ENCODE peak calls at places on chromosomes 16 and 17, in seven cellular contexts. L is psoas muscle; M is neural progenitor cell; X is SK-N-SH; W is naive thymus-derived CD4-positive, alpha-beta T cell; Q is testis; F is cardiac fibroblast. Z is an unnamed sample.

GRCh38 chr17:29210879-29211278 is 30.7 kb upstream of the MYO18A start:
- DNase-seq in M (no peak), F (peak; percentile 36), L (no peak), Q (no peak), W (no peak), X (no peak), Z (no peak)

GRCh38 chr17:61318684-61319098 is 81.0 kb upstream of the TBX2 start:
- DNase-seq in X (no peak), Q (no peak), M (no peak), F (no peak), L (no peak), W (no peak), Z (no peak)

GRCh38 chr17:6204203-6204722 is 134.1 kb downstream of the WSCD1 start:
- DNase-seq in L (no peak), W (no peak), M (no peak), X (no peak), Q (no peak), F (no peak), Z (no peak)

GRCh38 chr17:44307387-44308186 is 814 bp upstream of the RUNDC3A start:
- DNase-seq in L (no peak), X (peak; percentile 89), W (no peak), Q (peak; percentile 73), M (peak; percentile 91), F (peak; percentile 13), Z (no peak)

GRCh38 chr16:65120811-65121721 is 797 bp downstream of the CDH11 start:
- DNase-seq in W (no peak), X (peak; percentile 62), L (peak; percentile 55), F (peak; percentile 56), M (peak; percentile 59), Q (peak; percentile 35), Z (peak; percentile 71)

GRCh38 chr16:86955136-86955890 is 361.9 kb downstream of the C16orf95 start:
- DNase-seq in W (no peak), X (no peak), L (no peak), M (no peak), Q (no peak), F (no peak), Z (no peak)

GRCh38 chr16:83530293-83530692 is 277.5 kb upstream of the HSBP1 start:
- DNase-seq in Q (no peak), F (peak; percentile 76), L (no peak), W (no peak), M (no peak), X (no peak), Z (no peak)

GRCh38 chr17:43134774-43135453 is 9.8 kb upstream of the BRCA1 start:
- DNase-seq in W (no peak), Q (no peak), L (no peak), M (no peak), F (no peak), X (no peak), Z (no peak)

GRCh38 chr17:2138318-2138717 is 83.4 kb downstream of the HIC1 start:
- DNase-seq in M (no peak), W (no peak), F (peak; percentile 16), X (peak; percentile 79), Q (no peak), L (no peak), Z (no peak)

GRCh38 chr17:82935944-82936767 is 96.3 kb upstream of the ZNF750 start:
- DNase-seq in M (peak; percentile 63), X (no peak), F (no peak), Q (no peak), L (peak; percentile 5), W (no peak), Z (peak; percentile 13)

GRCh38 chr16:81779540-81780320 is 639 bp downstream of the PLCG2 start:
- DNase-seq in Q (no peak), X (no peak), F (peak; percentile 10), W (peak; percentile 38), M (peak; percentile 33), L (peak; percentile 61), Z (peak; percentile 92)

GRCh38 chr17:71251276-71251675 is 869.5 kb upstream of the SOX9 start:
- DNase-seq in L (no peak), W (no peak), M (no peak), X (no peak), F (no peak), Q (no peak), Z (no peak)

GRCh38 chr16:58002411-58002790 is 1.2 kb downstream of the USB1 start:
- DNase-seq in X (no peak), M (no peak), F (no peak), Q (no peak), L (no peak), W (no peak), Z (no peak)

GRCh38 chr17:12688382-12688781 is 22.7 kb downstream of the MYOCD start:
- DNase-seq in F (no peak), X (no peak), W (no peak), Q (no peak), M (no peak), L (no peak), Z (no peak)

GRCh38 chr17:81867952-81868673 is 3.0 kb downstream of the ARHGDIA start:
- DNase-seq in Q (no peak), M (no peak), W (no peak), F (no peak), L (no peak), X (peak; percentile 51), Z (no peak)

GRCh38 chr17:81868674-81869220 is 2.4 kb downstream of the ARHGDIA start:
- DNase-seq in Q (no peak), F (peak; percentile 87), M (peak; percentile 35), W (no peak), X (peak; percentile 74), L (peak; percentile 78), Z (no peak)

GRCh38 chr17:81870978-81871386 is at the start of gene ARHGDIA:
- DNase-seq in M (peak; percentile 93), L (no peak), X (no peak), W (no peak), F (no peak), Q (no peak), Z (no peak)

GRCh38 chr17:81870155-81870977 is 771 bp downstream of the ARHGDIA start:
- DNase-seq in W (peak; percentile 61), F (peak; percentile 65), L (no peak), Q (peak; percentile 43), X (peak; percentile 74), M (peak; percentile 69), Z (peak; percentile 88)

GRCh38 chr17:81869221-81870154 is 1.6 kb downstream of the ARHGDIA start:
- DNase-seq in F (peak; percentile 47), L (no peak), W (peak; percentile 67), Q (peak; percentile 47), M (peak; percentile 68), X (peak; percentile 96), Z (peak; percentile 38)
- H3K4me3 ChIP-seq in F (peak overlapping the region; percentile 78), L (peak overlapping the region; percentile 74), W (peak overlapping the region; percentile 91), Q (peak overlapping the region; percentile 77), M (peak overlapping the region; percentile 86), X (peak overlapping the region; percentile 97), Z (peak overlapping the region; percentile 97)

DNA sequence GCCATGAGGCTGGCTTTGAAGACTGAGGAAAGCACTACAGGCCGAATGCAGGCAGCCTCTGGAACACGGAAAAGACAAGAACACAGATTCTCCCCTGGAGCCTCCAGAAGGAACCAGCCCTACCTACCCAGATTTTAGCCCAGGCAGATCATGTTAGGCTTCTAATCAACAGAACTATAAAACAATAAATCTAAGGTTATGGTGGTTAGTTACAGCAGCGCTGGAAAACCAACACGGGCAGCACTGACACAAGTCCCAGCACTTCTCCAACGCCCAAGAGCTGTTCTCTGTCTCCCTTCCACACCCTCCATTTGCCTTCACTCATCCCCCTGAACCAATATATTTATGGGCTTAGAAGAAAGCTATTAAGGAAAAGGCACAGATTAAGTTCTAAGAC is 7.5 kb downstream of the ANKRD11 start:
- DNase-seq in W (no peak), Q (no peak), L (no peak), M (no peak), F (no peak), X (no peak), Z (no peak)
- H3K4me3 ChIP-seq in W (peak overlapping the region; percentile 11), Q (no peak overlapping the region), L (no peak overlapping the region), M (no peak overlapping the region), F (no peak overlapping the region), X (no peak overlapping the region), Z (no peak overlapping the region)

DNA sequence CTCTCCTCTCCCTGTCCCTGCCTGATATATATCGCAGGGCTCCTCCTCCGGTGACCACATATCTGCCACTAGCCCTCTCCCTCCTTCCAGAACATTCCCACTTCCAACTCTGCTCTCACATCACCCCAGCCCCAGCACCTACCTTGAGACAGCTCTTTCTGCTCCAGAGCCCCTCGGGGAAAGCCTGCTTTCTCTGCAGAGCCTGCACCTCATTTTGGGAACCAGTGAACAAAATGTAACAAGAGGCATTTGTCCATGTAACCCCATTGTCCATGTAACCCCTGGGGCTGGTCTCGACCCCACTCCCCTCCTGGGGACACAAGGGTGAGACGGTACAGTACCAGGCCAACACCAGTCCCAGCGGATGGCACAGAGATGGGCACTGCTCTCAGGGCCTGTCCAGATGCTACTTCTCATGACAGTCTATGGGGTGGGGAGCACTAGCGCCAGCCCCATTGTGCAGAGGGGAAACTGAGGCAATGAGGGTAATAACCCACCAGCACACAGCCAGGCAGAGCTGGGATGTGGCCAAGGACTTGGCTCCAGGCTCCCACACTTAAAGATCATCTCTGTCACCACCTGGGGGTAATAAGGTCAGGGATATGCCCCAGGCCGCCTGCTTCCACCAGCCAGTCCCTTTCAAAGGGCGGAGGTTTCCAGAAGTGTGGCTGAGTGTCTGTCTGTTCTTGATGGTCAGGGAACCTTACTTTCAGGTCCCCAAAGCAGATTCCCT is 42.8 kb downstream of the TBC1D16 start:
- DNase-seq in X (no peak), Q (no peak), M (no peak), L (no peak), F (no peak), W (no peak), Z (no peak)
- H3K4me3 ChIP-seq in X (no peak overlapping the region), Q (no peak overlapping the region), M (no peak overlapping the region), L (no peak overlapping the region), F (no peak overlapping the region), W (peak overlapping the region; percentile 56), Z (no peak overlapping the region)

DNA sequence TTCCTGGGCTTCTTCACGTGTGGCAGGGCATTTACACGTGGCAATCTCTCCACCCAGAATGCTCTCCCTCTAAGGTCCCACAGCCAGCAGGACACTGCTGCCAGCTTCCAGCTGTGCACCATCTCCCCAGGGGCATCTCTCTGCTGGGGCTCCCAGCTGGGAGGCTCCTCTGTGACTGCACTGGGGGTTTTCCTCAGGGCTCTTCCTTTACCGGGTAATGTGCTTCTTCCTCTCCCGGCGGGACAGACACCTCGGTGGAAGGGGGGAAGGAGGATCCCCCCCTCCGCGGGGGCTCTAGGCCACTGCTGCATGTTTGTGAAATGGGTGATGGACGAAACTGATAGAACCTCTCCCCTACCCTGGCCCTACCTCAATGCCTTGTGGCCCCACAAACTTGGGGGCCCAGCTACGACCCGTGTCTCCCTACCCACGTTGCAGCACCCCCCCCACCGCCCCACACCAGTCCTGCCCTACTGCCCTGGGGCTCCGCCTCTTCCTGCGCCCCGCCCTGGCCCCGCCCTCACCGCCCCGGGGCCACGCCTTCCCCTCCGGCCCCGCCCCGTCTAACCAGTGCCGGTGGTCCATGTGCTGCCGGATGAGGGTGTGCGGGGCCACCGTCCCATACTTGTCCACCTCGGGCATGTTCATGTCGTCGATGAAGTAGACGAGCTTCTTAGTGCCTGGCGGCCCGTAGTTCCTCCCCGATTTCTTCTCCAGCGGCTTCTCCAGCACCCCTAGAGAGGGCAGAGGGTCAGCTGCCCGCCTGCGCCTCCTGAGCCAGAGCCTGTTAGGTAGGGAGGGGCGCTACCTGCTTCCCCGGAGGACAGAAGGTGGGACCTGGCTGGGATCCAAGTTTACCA is 92.7 kb downstream of the DNAH17 start:
- DNase-seq in Q (peak; percentile 44), W (peak; percentile 80), X (no peak), F (peak; percentile 7), L (no peak), M (peak; percentile 69), Z (peak; percentile 90)
- H3K4me3 ChIP-seq in Q (peak overlapping the region; percentile 34), W (peak overlapping the region; percentile 40), X (no peak overlapping the region), F (peak overlapping the region; percentile 11), L (no peak overlapping the region), M (peak overlapping the region; percentile 58), Z (peak overlapping the region; percentile 9)

Z was measured in left lung.